ENCODE peak calls at places on chromosome 21, in eight cellular contexts. P, F, L, W, J, M, S and X are unnamed samples.

GRCh38 chr21:36718951-36719501 is 20.1 kb downstream of the SIM2 start:
- DNase-seq in P (peak), F (no peak), L (no peak), W (no peak), J (no peak), M (no peak), S (no peak), X (no peak)

GRCh38 chr21:23960769-23961168 is 1646.5 kb downstream of the MRPL39 start:
- DNase-seq in P (no peak), F (no peak), L (no peak), W (no peak), J (no peak), M (no peak), S (no peak), X (no peak)

GRCh38 chr21:34673006-34673405 is 4.2 kb downstream of the CLIC6 start:
- DNase-seq in P (no peak), F (peak), L (no peak), W (no peak), J (no peak), M (no peak), S (no peak), X (no peak)

GRCh38 chr21:36654341-36654740 is 44.6 kb upstream of the SIM2 start:
- DNase-seq in P (no peak), F (no peak), L (no peak), W (no peak), J (no peak), M (no peak), S (no peak), X (no peak)

GRCh38 chr21:33799378-33800090 is 116.1 kb downstream of the ATP5PO start:
- DNase-seq in P (no peak), F (peak), L (no peak), W (peak), J (no peak), M (no peak), S (peak), X (no peak)

GRCh38 chr21:43639470-43640178 is 19.7 kb downstream of the HSF2BP start:
- DNase-seq in P (no peak), F (peak), L (no peak), W (no peak), J (no peak), M (no peak), S (peak), X (no peak)

GRCh38 chr21:33762798-33763572 is 120.7 kb downstream of the ITSN1 start:
- DNase-seq in P (no peak), F (peak), L (no peak), W (no peak), J (no peak), M (no peak), S (peak), X (peak)

GRCh38 chr21:35019631-35020032 is 29.5 kb downstream of the RUNX1 start:
- DNase-seq in P (peak), F (no peak), L (no peak), W (no peak), J (no peak), M (no peak), S (peak), X (no peak)

GRCh38 chr21:32411366-32412161 is 942 bp upstream of the EVA1C start:
- DNase-seq in P (peak), F (peak), L (no peak), W (peak), J (peak), M (peak), S (peak), X (no peak)
- TF ChIP-seq CTCF in P (no peak), F (no peak), L (no peak), W (no peak), J (no peak), M (no peak), S (no peak), X (no peak)

GRCh38 chr21:45454081-45454923 is 49.3 kb downstream of the COL18A1 start:
- DNase-seq in P (no peak), F (no peak), L (no peak), W (no peak), J (no peak), M (no peak), S (no peak), X (no peak)
- TF ChIP-seq CTCF in P (no peak), F (no peak), L (no peak), W (no peak), J (no peak), M (no peak), S (no peak), X (peak)

GRCh38 chr21:28561772-28562171 is 430.9 kb downstream of the LTN1 start:
- DNase-seq in P (no peak), F (no peak), L (no peak), W (no peak), J (no peak), M (no peak), S (no peak), X (no peak)
- TF ChIP-seq CTCF in P (no peak), F (no peak), L (no peak), W (no peak), J (no peak), M (no peak), S (no peak), X (no peak)

GRCh38 chr21:26887241-26887640 is 42.0 kb upstream of the ADAMTS1 start:
- DNase-seq in P (no peak), F (peak), L (peak), W (no peak), J (no peak), M (no peak), S (no peak), X (peak)

GRCh38 chr21:26884436-26884835 is 39.2 kb upstream of the ADAMTS1 start:
- DNase-seq in P (no peak), F (no peak), L (no peak), W (no peak), J (no peak), M (no peak), S (no peak), X (no peak)

GRCh38 chr21:26877015-26877414 is 31.8 kb upstream of the ADAMTS1 start:
- DNase-seq in P (no peak), F (no peak), L (no peak), W (no peak), J (no peak), M (no peak), S (no peak), X (no peak)

GRCh38 chr21:26883768-26884167 is 38.6 kb upstream of the ADAMTS1 start:
- DNase-seq in P (no peak), F (peak), L (no peak), W (no peak), J (no peak), M (no peak), S (no peak), X (no peak)

DNA sequence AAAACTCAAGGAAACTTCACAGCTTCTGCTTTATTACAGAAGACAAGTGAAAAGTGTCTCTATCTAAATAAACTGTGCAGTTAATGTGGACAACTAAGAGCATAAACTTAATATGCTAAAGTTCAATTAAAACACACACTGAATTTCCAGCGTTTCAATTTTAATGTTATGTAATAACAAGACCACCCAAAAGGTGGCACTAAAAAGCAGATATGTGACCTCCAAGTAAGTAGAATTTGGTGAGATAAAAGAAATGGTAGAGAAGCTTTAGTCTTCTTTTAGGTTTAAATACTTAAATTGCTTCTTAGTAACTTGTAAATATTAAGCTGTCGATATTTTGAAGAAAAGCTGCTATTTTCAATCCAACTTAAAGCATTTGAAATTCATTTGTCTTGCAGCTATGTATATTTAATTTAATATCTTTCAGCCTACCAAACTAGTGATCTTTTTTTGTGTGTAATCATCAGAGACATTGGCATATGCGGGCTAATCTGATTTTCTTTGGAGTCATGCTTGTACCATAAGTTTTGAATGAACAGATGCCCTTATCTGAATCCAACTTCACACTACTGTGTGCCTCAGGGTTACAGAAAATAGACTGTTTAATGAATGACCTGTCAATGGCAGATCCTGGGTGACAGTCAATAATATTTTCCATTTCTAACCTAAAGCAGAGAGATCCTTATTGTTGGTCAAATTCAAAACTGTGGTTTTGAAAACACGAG is 36.5 kb upstream of the ADAMTS1 start:
- DNase-seq in P (no peak), F (peak), L (no peak), W (peak), J (no peak), M (no peak), S (peak), X (no peak)
- TF ChIP-seq CTCF in P (no peak), F (peak), L (no peak), W (peak), J (peak), M (no peak), S (peak), X (peak)

DNA sequence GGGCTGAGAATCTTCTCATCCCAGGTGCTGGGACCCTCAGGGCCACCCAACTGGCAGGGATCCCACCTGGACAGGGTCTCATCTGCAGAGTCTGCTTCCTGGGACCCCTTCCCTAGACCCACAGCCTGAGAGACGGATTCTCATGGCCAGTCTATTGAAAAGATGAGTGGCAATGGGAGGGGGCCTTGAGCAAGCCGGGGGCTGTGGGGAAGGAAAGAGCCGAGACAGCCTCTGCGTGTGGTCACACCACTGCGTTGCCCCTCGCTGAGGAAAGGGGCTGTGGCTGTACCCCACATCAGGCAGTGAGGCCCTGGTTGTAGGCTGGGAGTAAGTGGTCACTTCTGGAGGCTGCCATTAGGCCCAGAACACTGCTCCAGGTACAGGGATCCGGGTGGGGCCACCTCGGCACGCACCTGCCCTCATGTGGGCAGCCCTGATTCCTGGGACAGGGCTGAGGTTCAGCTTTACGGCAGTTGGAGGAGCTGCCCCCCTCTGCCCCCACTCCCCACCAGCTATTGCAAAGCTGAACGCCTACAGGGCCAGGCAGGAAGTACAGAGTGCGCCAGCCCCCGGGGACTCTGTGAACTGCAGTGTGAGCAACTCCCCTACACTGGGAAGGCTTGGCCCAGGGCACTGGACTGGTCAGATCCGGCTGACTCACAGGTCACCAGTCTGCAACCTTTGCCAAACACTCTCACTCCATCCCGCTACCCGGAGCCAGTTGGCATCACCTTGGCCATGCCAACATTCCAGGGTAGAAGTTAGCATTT is 106.9 kb downstream of the RIPK4 start:
- DNase-seq in P (no peak), F (peak), L (peak), W (no peak), J (no peak), M (peak), S (no peak), X (no peak)
- TF ChIP-seq CTCF in P (no peak), F (peak), L (peak), W (no peak), J (no peak), M (peak), S (no peak), X (no peak)

GRCh38 chr21:44761011-44761729 is 40.5 kb downstream of the UBE2G2 start:
- DNase-seq in P (peak), F (no peak), L (no peak), W (peak), J (no peak), M (no peak), S (no peak), X (no peak)
- TF ChIP-seq CTCF in P (peak), F (peak), L (peak), W (peak), J (no peak), M (no peak), S (peak), X (peak)

DNA sequence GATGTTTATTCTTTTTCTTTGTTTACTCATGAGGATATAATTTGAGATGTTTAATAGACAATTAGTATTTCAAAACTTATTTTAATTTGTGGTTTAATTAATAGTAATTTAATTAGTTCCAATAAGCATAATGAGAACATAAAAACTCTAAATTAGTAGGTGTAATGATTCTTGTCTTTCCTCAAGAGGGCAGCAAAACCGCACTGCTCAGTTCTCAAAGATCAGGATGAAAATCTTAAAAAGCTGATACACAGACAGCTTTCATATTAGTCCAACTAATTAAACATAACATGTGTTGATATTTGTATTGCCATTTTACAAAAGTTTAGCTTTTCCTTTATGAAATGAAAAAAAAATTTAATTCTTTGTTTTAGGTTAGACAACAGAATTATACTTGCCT is 106.7 kb upstream of the C21orf91 start:
- DNase-seq in P (no peak), F (peak), L (no peak), W (peak), J (no peak), M (no peak), S (peak), X (no peak)
- TF ChIP-seq CTCF in P (no peak), F (peak), L (peak), W (peak), J (peak), M (no peak), S (peak), X (peak)

DNA sequence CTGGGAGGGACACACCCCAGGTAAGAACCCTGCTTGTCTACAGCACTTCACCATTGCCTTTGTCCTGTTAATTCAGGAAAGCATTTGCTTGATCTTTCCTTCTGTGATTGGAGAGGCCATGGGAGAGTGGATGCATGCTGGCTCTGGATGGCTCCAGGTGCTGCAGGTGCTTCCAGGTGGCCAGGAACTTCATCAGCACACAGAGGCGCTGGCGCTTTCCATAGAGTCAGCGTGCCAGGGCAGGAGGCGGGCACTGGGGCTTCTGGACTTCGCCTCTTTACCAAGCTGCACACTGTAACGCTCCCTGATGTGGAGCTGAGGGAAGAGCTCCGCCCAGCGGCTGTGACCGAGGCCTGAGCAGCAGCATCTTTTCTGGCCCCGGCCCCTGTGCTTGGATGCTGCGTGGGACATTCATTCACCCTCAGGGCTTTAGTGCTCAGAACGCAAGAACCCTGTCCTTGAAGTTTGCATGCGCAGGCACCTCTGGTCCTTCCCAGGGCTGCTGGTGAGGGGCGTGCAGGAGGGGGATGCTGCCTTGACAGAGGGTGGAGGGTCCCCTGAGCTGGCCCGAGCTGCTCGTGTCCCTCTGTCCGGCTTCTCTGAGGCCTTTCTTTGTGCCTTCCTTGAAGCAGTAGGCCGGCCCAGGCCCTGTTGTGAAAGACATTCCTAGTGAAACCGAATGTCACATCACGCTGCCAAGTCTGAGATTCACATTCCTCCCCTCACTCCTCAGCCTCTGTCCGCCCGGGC is 1.6 kb upstream of the MX2 start:
- DNase-seq in P (peak), F (peak), L (no peak), W (peak), J (peak), M (peak), S (peak), X (peak)
- TF ChIP-seq CTCF in P (no peak), F (no peak), L (peak), W (peak), J (no peak), M (peak), S (no peak), X (peak)

GRCh38 chr21:22125581-22125980 is 1127.4 kb downstream of the NCAM2 start:
- DNase-seq in P (no peak), F (no peak), L (no peak), W (no peak), J (no peak), M (no peak), S (no peak), X (no peak)

GRCh38 chr21:22115746-22116145 is 1117.5 kb downstream of the NCAM2 start:
- DNase-seq in P (no peak), F (no peak), L (no peak), W (no peak), J (no peak), M (no peak), S (no peak), X (no peak)

GRCh38 chr21:22120616-22121266 is 1122.5 kb downstream of the NCAM2 start:
- DNase-seq in P (no peak), F (peak), L (no peak), W (peak), J (no peak), M (no peak), S (no peak), X (no peak)
- TF ChIP-seq CTCF in P (no peak), F (peak), L (peak), W (peak), J (no peak), M (no peak), S (peak), X (no peak)

DNA sequence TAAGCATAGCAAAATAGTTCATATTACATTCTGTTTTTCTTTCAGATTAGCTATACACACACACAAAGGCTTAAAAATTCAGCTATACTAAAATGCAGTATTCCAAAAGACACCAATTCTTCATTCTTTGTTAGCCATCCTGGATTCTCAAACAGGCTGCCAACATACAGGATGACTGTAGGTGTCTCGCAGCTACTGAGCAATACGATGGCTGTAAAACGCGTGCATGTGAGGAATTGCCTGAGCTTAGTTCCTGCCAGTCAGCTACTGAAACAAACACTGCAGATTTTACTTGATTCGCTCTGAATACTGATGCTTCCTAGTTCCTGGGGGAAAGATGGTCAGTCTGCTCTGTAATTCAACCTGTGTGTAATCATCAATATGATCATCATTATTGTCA is 24.7 kb upstream of the HMGN1 start:
- DNase-seq in P (no peak), F (peak), L (peak), W (peak), J (no peak), M (no peak), S (peak), X (no peak)
- TF ChIP-seq CTCF in P (peak), F (peak), L (peak), W (peak), J (no peak), M (no peak), S (peak), X (peak)